ENCODE peak calls at places on chromosomes 7 and 10, in four cellular contexts. One of them, this sample, is unnamed.

GRCh38 chr7:128031901-128032604 is 816 bp upstream of the LRRC4 start:
- DNase-seq in K562: no peak
- DNase-seq in GM12878: no peak
- DNase-seq in HepG2: no peak
- DNase-seq in this sample: peak

GRCh38 chr10:80433134-80433533 is 21.0 kb upstream of the TSPAN14 start:
- DNase-seq in GM12878: no peak
- DNase-seq in K562: no peak
- DNase-seq in HepG2: no peak
- DNase-seq in this sample: no peak

GRCh38 chr7:23020742-23021401 is 6.9 kb upstream of the HYCC1 start:
- DNase-seq in HepG2: no peak
- DNase-seq in K562: no peak
- DNase-seq in GM12878: no peak
- DNase-seq in this sample: no peak

GRCh38 chr7:158735935-158736334 is 31.3 kb upstream of the NCAPG2 start:
- DNase-seq in K562: no peak
- DNase-seq in HepG2: no peak
- DNase-seq in GM12878: no peak
- DNase-seq in this sample: no peak

GRCh38 chr7:29400435-29400834 is 163.2 kb upstream of the PRR15 start:
- DNase-seq in HepG2: no peak
- DNase-seq in K562: no peak
- DNase-seq in GM12878: no peak
- DNase-seq in this sample: no peak

GRCh38 chr10:101287922-101288638 is 58.8 kb upstream of the LBX1 start:
- DNase-seq in GM12878: no peak
- DNase-seq in HepG2: peak
- DNase-seq in K562: peak
- DNase-seq in this sample: peak

GRCh38 chr7:157974678-157975230 is 612.9 kb downstream of the PTPRN2 start:
- DNase-seq in HepG2: no peak
- DNase-seq in GM12878: no peak
- DNase-seq in K562: no peak
- DNase-seq in this sample: no peak

GRCh38 chr7:69757990-69758430 is 159.7 kb downstream of the AUTS2 start:
- DNase-seq in HepG2: no peak
- DNase-seq in GM12878: no peak
- DNase-seq in K562: no peak
- DNase-seq in this sample: no peak

GRCh38 chr10:95613330-95613729 is 43.2 kb downstream of the ALDH18A1 start:
- DNase-seq in HepG2: peak
- DNase-seq in GM12878: no peak
- DNase-seq in K562: no peak
- DNase-seq in this sample: no peak

GRCh38 chr10:87734987-87735827 is 75.5 kb downstream of the PAPSS2 start:
- DNase-seq in GM12878: no peak
- DNase-seq in HepG2: peak
- DNase-seq in K562: peak
- DNase-seq in this sample: peak

GRCh38 chr7:29288534-29289091 is 94.0 kb downstream of the CHN2 start:
- DNase-seq in K562: no peak
- DNase-seq in GM12878: no peak
- DNase-seq in HepG2: no peak
- DNase-seq in this sample: no peak

GRCh38 chr7:73647725-73648592 is 19.7 kb upstream of the VPS37D start:
- DNase-seq in HepG2: peak
- DNase-seq in GM12878: no peak
- DNase-seq in K562: peak
- DNase-seq in this sample: peak

GRCh38 chr7:86295526-86295925 is 348.2 kb upstream of the GRM3 start:
- DNase-seq in K562: no peak
- DNase-seq in HepG2: no peak
- DNase-seq in GM12878: no peak
- DNase-seq in this sample: peak

GRCh38 chr7:56287429-56288138 is 171.4 kb upstream of the NUPR2 start:
- DNase-seq in GM12878: no peak
- DNase-seq in K562: no peak
- DNase-seq in HepG2: no peak
- DNase-seq in this sample: no peak

GRCh38 chr10:11288302-11288701 is 270.6 kb downstream of the CELF2 start:
- DNase-seq in GM12878: no peak
- DNase-seq in K562: no peak
- DNase-seq in HepG2: no peak
- DNase-seq in this sample: no peak

GRCh38 chr10:29879862-29880261 is 179.5 kb downstream of the JCAD start:
- DNase-seq in HepG2: no peak
- DNase-seq in K562: no peak
- DNase-seq in GM12878: no peak
- DNase-seq in this sample: no peak

GRCh38 chr10:70912556-70912955 is 24.2 kb upstream of the PCBD1 start:
- DNase-seq in K562: no peak
- DNase-seq in HepG2: no peak
- DNase-seq in GM12878: no peak
- DNase-seq in this sample: no peak

GRCh38 chr10:129728905-129729540 is 235.1 kb downstream of the EBF3 start:
- DNase-seq in K562: no peak
- DNase-seq in GM12878: no peak
- DNase-seq in HepG2: no peak
- DNase-seq in this sample: no peak

GRCh38 chr7:116872026-116872425 is 9.6 kb downstream of the CAPZA2 start:
- DNase-seq in GM12878: no peak
- DNase-seq in K562: no peak
- DNase-seq in HepG2: no peak
- DNase-seq in this sample: no peak

GRCh38 chr7:116871061-116871700 is 8.8 kb downstream of the CAPZA2 start:
- DNase-seq in GM12878: no peak
- DNase-seq in K562: no peak
- DNase-seq in HepG2: no peak
- DNase-seq in this sample: no peak

GRCh38 chr7:116877443-116878217 is 15.2 kb downstream of the CAPZA2 start:
- DNase-seq in GM12878: no peak
- DNase-seq in K562: no peak
- DNase-seq in HepG2: no peak
- DNase-seq in this sample: no peak

GRCh38 chr7:116873619-116874018 is 11.2 kb downstream of the CAPZA2 start:
- DNase-seq in GM12878: no peak
- DNase-seq in HepG2: no peak
- DNase-seq in K562: no peak
- DNase-seq in this sample: no peak

DNA sequence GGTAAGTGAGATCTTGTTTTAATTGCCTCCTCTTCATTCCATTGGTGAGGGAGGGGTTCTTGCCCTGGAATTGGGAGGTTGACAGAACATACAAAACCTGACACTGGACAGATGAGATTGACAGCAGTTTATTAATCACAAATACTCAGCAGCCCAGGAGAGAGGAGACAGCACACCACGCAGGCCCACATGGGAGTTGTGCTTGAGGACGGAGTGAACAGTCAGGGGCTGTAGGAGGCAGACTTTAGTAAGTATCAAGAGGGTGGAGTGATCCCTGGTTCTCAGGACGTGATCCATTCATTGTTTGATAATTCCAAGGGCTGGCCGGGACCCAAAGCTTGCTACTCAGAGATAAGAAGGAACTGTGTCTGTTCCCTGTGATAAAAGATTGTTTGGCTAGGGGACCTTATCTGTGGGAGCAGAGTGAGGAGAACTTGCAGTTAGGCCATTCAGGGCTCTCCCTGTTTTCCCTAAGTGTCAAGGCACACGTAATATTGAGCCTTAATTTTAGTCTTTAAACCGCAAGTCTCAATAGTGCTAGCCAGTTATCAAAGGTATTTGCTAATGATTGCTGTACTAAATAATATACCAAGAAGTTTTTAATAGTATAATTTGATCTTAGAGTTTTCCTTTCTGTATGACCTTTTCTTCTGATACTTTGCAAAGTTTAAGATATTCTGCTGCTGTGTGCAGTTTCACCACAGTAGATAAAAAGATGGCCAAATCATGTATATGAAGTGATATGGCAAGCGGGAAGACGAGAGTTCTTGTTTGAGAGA is 14.5 kb downstream of the CAPZA2 start:
- DNase-seq in GM12878: no peak
- DNase-seq in K562: peak
- DNase-seq in HepG2: no peak
- DNase-seq in this sample: no peak
- TF ChIP-seq FOXK2 in GM12878: no peak
- TF ChIP-seq FOXK2 in K562: peak
- TF ChIP-seq FOXK2 in HepG2: no peak
- TF ChIP-seq FOXK2 in this sample: no peak

GRCh38 chr7:149422065-149422913 is 38.6 kb downstream of the ZNF777 start:
- DNase-seq in HepG2: peak
- DNase-seq in K562: peak
- DNase-seq in GM12878: peak
- DNase-seq in this sample: peak

GRCh38 chr7:149427096-149427680 is 33.7 kb downstream of the ZNF777 start:
- DNase-seq in GM12878: no peak
- DNase-seq in K562: no peak
- DNase-seq in HepG2: no peak
- DNase-seq in this sample: no peak

GRCh38 chr7:149423441-149423970 is 37.4 kb downstream of the ZNF777 start:
- DNase-seq in K562: no peak
- DNase-seq in HepG2: no peak
- DNase-seq in GM12878: no peak
- DNase-seq in this sample: no peak

GRCh38 chr7:149420006-149420405 is 40.9 kb downstream of the ZNF777 start:
- DNase-seq in HepG2: no peak
- DNase-seq in GM12878: no peak
- DNase-seq in K562: no peak
- DNase-seq in this sample: no peak

GRCh38 chr7:149422914-149423285 is 38.0 kb downstream of the ZNF777 start:
- DNase-seq in K562: no peak
- DNase-seq in HepG2: no peak
- DNase-seq in GM12878: no peak
- DNase-seq in this sample: no peak
- TF ChIP-seq FOXM1 in K562: no peak
- TF ChIP-seq FOXM1 in HepG2: no peak
- TF ChIP-seq FOXM1 in GM12878: no peak
- TF ChIP-seq FOXM1 in this sample: no peak

DNA sequence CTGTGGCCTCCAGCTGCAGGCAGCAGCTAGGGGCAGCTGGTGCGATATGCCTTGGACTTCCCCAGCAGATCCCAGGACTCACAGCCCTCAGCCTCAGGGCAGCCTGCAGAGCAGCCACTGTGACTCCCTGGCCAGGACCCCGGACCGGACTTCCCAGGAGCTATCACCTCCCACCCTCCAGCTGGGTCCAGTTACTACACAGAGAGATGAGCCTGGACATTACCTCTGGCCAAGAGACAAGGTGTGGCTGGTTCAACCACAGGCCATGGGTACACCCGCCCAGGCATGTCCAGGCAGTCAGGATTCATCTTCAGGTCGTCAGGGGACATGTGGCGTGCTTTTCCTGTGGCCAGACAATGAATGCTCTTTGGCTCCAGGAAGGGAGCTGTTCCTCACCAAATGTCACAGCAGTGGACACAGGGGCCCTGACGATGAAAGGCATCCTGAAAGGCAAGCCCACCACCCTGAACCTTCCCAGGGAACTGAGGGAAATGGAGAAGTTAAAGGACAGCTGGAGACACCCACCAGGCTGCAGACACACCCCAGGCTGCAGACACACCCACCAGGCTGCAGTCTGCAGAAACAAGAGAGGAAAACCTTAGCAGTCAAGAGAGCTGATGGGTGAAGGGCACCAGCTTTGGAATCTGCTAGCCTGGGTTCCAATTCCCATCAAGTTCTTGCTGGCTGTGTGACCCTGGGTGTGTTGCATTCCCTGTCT is 25.8 kb upstream of the NANOS1 start:
- DNase-seq in K562: no peak
- DNase-seq in HepG2: no peak
- DNase-seq in GM12878: no peak
- DNase-seq in this sample: no peak
- TF ChIP-seq FOXK2 in K562: no peak
- TF ChIP-seq FOXK2 in HepG2: no peak
- TF ChIP-seq FOXK2 in GM12878: no peak
- TF ChIP-seq FOXK2 in this sample: no peak

DNA sequence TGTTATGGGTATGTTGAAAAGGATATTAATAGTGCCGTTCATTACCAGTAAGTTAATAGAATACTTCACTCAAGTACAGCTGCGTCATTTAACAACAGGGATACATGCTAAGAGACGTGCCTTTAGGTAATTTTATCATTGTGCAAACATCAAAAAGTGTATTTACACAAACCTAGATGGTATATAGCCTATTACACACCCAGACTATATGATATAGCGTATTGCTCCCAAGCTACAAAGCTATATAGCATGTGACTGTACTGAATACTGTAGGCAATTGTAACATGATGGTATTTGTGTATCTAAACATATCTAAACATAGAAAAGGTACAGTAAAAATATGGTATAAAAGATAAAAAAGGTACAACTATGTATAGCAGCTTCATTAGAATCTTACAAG is 11.1 kb upstream of the PRKG1 start:
- DNase-seq in K562: no peak
- DNase-seq in HepG2: no peak
- DNase-seq in GM12878: no peak
- DNase-seq in this sample: no peak
- TF ChIP-seq FOXM1 in K562: no peak
- TF ChIP-seq FOXM1 in HepG2: no peak
- TF ChIP-seq FOXM1 in GM12878: no peak
- TF ChIP-seq FOXM1 in this sample: no peak

DNA sequence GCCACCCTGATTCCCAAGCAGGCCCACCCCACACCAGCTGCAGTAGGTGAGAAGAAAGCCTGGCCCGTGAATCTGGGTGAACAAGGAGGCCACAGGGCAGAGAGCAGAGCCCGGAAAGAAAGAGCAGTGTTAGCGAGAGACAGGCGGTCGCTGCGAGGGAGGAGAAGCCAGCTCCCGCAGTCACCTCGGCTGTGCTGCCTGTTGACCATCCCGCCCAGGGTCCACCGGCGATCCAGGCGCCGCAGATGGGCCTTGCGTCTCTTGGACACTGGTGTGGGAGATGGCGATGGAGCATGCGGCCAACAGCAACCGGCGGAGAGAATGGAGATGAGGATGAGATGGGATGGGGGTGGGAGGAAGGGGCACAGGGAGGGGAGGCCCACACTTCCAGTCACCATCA is 128.8 kb downstream of the NEURL1 start:
- DNase-seq in HepG2: no peak
- DNase-seq in GM12878: no peak
- DNase-seq in K562: no peak
- DNase-seq in this sample: no peak
- TF ChIP-seq FOXK2 in HepG2: no peak
- TF ChIP-seq FOXK2 in GM12878: no peak
- TF ChIP-seq FOXK2 in K562: no peak
- TF ChIP-seq FOXK2 in this sample: no peak

GRCh38 chr10:100008708-100009282 is 952 bp downstream of the DNMBP start:
- DNase-seq in GM12878: no peak
- DNase-seq in K562: no peak
- DNase-seq in HepG2: no peak
- DNase-seq in this sample: no peak

GRCh38 chr10:100007239-100008141 is 2.3 kb downstream of the DNMBP start:
- DNase-seq in GM12878: no peak
- DNase-seq in K562: no peak
- DNase-seq in HepG2: no peak
- DNase-seq in this sample: no peak

GRCh38 chr10:100008142-100008522 is 1.6 kb downstream of the DNMBP start:
- DNase-seq in GM12878: no peak
- DNase-seq in K562: no peak
- DNase-seq in HepG2: no peak
- DNase-seq in this sample: no peak

GRCh38 chr10:100006241-100006886 is 3.4 kb downstream of the DNMBP start:
- DNase-seq in K562: no peak
- DNase-seq in HepG2: peak
- DNase-seq in GM12878: peak
- DNase-seq in this sample: no peak

GRCh38 chr10:100004805-100005510 is 4.8 kb downstream of the DNMBP start:
- DNase-seq in K562: no peak
- DNase-seq in HepG2: no peak
- DNase-seq in GM12878: no peak
- DNase-seq in this sample: no peak
- TF ChIP-seq FOXM1 in K562: no peak
- TF ChIP-seq FOXM1 in HepG2: no peak
- TF ChIP-seq FOXM1 in GM12878: no peak
- TF ChIP-seq FOXM1 in this sample: no peak